ENCODE peak calls at places on chromosome 15, in six cellular contexts. A is transverse colon, D is H1, I is Peyer's patch, S is A549, F is right atrium auricular region. P is an unnamed sample.

GRCh38 chr15:98217356-98217755 is 256.9 kb downstream of the ARRDC4 start:
- DNase-seq in A (no peak), D (no peak), I (no peak), S (no peak), F (no peak), P (no peak)

GRCh38 chr15:91126080-91126479 is 26.0 kb downstream of the SV2B start:
- DNase-seq in A (no peak), D (no peak), I (no peak), S (no peak), F (no peak), P (no peak)

GRCh38 chr15:25783607-25784131 is 79.5 kb downstream of the ATP10A start:
- DNase-seq in A (no peak), D (peak; percentile 95), I (no peak), S (peak; percentile 25), F (no peak), P (peak; percentile 95)

GRCh38 chr15:57312323-57313133 is 63.8 kb upstream of the CGNL1 start:
- DNase-seq in A (peak; percentile 84), D (no peak), I (peak; percentile 86), S (no peak), F (peak; percentile 82), P (no peak)

GRCh38 chr15:63521405-63522142 is 17.2 kb downstream of the USP3 start:
- DNase-seq in A (no peak), D (no peak), I (no peak), S (no peak), F (no peak), P (no peak)

GRCh38 chr15:72785452-72786243 is 2.1 kb upstream of the ADPGK start:
- DNase-seq in A (peak; percentile 14), D (no peak), I (no peak), S (no peak), F (no peak), P (peak; percentile 66)

GRCh38 chr15:72509484-72509883 is 35.4 kb downstream of the ARIH1 start:
- DNase-seq in A (no peak), D (no peak), I (no peak), S (no peak), F (no peak), P (no peak)

GRCh38 chr15:73305331-73306211 is 63.2 kb downstream of the HCN4 start:
- DNase-seq in A (peak; percentile 22), D (peak; percentile 71), I (no peak), S (peak; percentile 81), F (no peak), P (peak; percentile 88)

GRCh38 chr15:88650556-88650955 is 11.7 kb downstream of the ISG20 start:
- DNase-seq in A (no peak), D (no peak), I (peak; percentile 27), S (no peak), F (peak; percentile 50), P (no peak)

GRCh38 chr15:32675474-32675873 is 34.0 kb downstream of the SCG5 start:
- DNase-seq in A (no peak), D (no peak), I (no peak), S (no peak), F (no peak), P (no peak)

GRCh38 chr15:73699249-73700040 is 15.3 kb downstream of the CD276 start:
- DNase-seq in A (no peak), D (no peak), I (peak; percentile 29), S (no peak), F (no peak), P (peak; percentile 46)

GRCh38 chr15:77107531-77108355 is 36.8 kb upstream of the TSPAN3 start:
- DNase-seq in A (peak; percentile 62), D (peak; percentile 72), I (peak; percentile 64), S (peak; percentile 60), F (peak; percentile 63), P (peak; percentile 90)

GRCh38 chr15:85430406-85431204 is 50.2 kb downstream of the AKAP13 start:
- DNase-seq in A (no peak), D (no peak), I (no peak), S (no peak), F (no peak), P (no peak)

GRCh38 chr15:58038426-58039106 is 26.9 kb downstream of the ALDH1A2 start:
- DNase-seq in A (peak; percentile 52), D (no peak), I (no peak), S (no peak), F (no peak), P (no peak)

GRCh38 chr15:55799287-55800212 is 56.6 kb upstream of the PRTG start:
- DNase-seq in A (peak; percentile 8), D (peak; percentile 84), I (no peak), S (peak; percentile 59), F (no peak), P (peak; percentile 93)

GRCh38 chr15:25903024-25903581 is 40.0 kb upstream of the ATP10A start:
- DNase-seq in A (no peak), D (no peak), I (no peak), S (no peak), F (no peak), P (peak; percentile 59)

GRCh38 chr15:88440021-88440420 is 27.2 kb downstream of the MRPL46 start:
- DNase-seq in A (no peak), D (no peak), I (no peak), S (no peak), F (no peak), P (no peak)

GRCh38 chr15:59991919-59992318 is 12.2 kb upstream of the FOXB1 start:
- DNase-seq in A (no peak), D (no peak), I (no peak), S (no peak), F (no peak), P (no peak)

GRCh38 chr15:31437686-31438085 is 111.1 kb downstream of the KLF13 start:
- DNase-seq in A (no peak), D (no peak), I (no peak), S (no peak), F (no peak), P (no peak)

GRCh38 chr15:35753486-35753885 is 207.5 kb upstream of the DPH6 start:
- DNase-seq in A (no peak), D (no peak), I (no peak), S (no peak), F (no peak), P (no peak)

GRCh38 chr15:56038015-56038414 is 44.6 kb upstream of the NEDD4 start:
- DNase-seq in A (no peak), D (no peak), I (no peak), S (no peak), F (no peak), P (no peak)

GRCh38 chr15:70193734-70194133 is 96.0 kb upstream of the TLE3 start:
- DNase-seq in A (no peak), D (no peak), I (no peak), S (no peak), F (no peak), P (no peak)

DNA sequence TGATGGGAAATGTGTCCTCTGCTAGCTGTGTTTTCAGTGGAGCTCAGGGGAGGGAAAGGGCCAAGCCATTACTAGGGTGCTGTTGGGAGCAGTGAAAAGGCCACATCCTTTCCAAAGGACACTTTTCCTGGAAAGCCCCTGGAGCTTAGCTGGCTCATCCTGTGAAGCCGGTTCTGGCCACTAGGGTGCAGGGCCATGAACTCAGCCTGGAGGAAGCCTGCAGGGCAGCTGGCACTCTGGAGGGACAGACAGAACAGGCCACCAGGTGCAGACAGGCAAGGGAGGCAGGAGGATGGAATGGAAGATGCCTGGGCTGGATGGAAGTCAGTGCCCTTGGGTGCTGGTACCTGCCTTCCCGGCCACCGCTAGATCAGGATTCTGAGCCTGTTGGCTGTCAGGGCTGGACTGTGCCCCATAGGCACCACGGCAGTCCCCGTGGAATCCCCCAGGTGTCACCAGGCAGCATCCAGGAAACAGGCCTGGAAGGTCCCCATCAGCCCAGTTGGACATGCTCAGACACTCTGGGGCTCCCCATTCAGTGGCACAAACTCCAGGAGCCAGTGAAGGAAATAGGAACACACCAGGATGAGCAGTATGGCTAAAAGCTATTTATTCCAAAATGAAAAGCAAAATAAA is 76.2 kb upstream of the C2CD4B start:
- DNase-seq in A (peak; percentile 18), D (peak; percentile 81), I (no peak), S (peak; percentile 46), F (no peak), P (peak; percentile 91)
- TF ChIP-seq CTCF in A (peak; percentile 30), D (peak; percentile 88), I (peak; percentile 7), S (peak; percentile 28), F (no peak), P (peak; percentile 85)

GRCh38 chr15:52794665-52795463 is 4.7 kb upstream of the ONECUT1 start:
- DNase-seq in A (no peak), D (peak; percentile 65), I (no peak), S (no peak), F (no peak), P (peak; percentile 64)
- H3K4me1 ChIP-seq in A (peaks cover 12% of the 10 kb centered on the region), D (peaks cover 40% of the 10 kb centered on the region), I (peaks cover 18% of the 10 kb centered on the region), S (peaks cover 3% of the 10 kb centered on the region), F (no peaks in the 10 kb centered on the region), P (peaks cover 15% of the 10 kb centered on the region)

GRCh38 chr15:44596511-44597010 is 59.6 kb downstream of the EIF3J start:
- DNase-seq in A (no peak), D (no peak), I (no peak), S (no peak), F (no peak), P (no peak)

GRCh38 chr15:44595246-44595645 is 58.3 kb downstream of the EIF3J start:
- DNase-seq in A (no peak), D (no peak), I (no peak), S (no peak), F (no peak), P (no peak)

GRCh38 chr15:44591326-44591725 is 54.4 kb downstream of the EIF3J start:
- DNase-seq in A (no peak), D (no peak), I (no peak), S (no peak), F (no peak), P (no peak)

GRCh38 chr15:44595656-44596510 is 58.9 kb downstream of the EIF3J start:
- DNase-seq in A (no peak), D (no peak), I (no peak), S (no peak), F (no peak), P (no peak)

DNA sequence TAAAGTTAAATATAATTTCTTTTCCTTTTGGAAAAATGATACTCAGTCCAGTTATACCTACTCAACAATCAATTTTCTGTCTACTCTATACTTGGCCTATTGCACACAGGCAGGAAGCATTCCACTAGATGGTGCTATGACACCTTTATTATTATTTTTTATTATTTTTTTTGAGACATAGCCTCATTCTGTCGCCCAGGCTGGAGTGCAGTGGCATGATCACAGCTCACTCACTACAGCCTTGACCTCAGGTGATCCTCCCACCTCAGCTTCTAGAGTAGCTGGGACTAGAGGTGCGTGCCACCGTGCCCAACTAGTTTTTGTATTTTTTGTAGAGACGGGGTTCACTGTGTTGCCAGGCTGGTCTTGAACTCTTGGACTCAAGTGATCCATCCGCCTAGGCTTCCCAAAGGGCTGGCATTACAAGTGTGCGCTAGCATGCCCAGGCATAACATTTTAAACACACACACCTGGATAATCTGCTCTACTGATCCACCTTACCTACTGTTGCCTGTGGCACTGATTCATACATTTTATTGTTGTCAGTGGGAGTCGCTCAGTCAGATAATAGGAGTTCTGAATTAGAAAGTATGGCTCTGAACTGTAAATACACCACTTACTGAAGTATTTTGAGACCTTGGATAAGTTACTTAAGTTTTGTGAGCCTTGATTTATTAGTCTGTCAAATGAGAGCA is 56.2 kb downstream of the EIF3J start:
- DNase-seq in A (no peak), D (no peak), I (no peak), S (no peak), F (no peak), P (no peak)
- TF ChIP-seq CTCF in A (peak; percentile 18), D (no peak), I (peak; percentile 44), S (peak; percentile 37), F (no peak), P (peak; percentile 59)

DNA sequence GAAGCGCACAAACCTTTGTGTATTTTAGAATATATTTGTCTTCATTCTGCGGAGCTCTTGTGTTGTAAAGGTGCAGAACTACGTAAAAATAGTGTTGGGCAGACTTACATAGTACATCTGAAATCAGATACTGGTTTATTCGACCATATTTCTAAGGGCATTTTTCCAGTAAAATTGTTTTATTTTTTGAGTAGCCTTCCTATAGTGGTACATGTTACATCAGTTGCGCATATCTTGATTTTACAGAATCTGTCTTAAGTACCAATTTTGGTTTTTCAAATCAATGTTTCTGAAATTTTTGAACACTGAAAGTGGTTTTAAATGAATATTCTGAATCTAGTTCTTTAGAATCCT is 15.7 kb upstream of the CHD2 start:
- DNase-seq in A (no peak), D (no peak), I (no peak), S (no peak), F (no peak), P (no peak)
- H3K4me1 ChIP-seq in A (peaks cover 61% of the 10 kb centered on the region), D (peaks cover 11% of the 10 kb centered on the region), I (peaks cover 39% of the 10 kb centered on the region), S (peaks cover 47% of the 10 kb centered on the region), F (no peaks in the 10 kb centered on the region), P (peaks cover 11% of the 10 kb centered on the region)

P was measured in endodermal cell.